ENCODE peak calls at places on chromosomes 11 and 22, in eight cellular contexts. V is left lung, Q is IMR-90, S is choroid plexus epithelial cell, R is fibroblast of lung, I is colonic mucosa, N is HL-60, E is foreskin fibroblast. T is an unnamed sample.

GRCh38 chr22:47091241-47091691 is 328.8 kb downstream of the TBC1D22A start:
- DNase-seq in S (peak; percentile 24), V (no peak), I (no peak), R (no peak), N (no peak), E (no peak), Q (no peak), T (no peak)

GRCh38 chr11:106670069-106670468 is 348.2 kb downstream of the GUCY1A2 start:
- DNase-seq in R (no peak), Q (peak; percentile 4), E (no peak), S (no peak), I (no peak), N (no peak), V (no peak), T (peak; percentile 57)

GRCh38 chr11:116371146-116371545 is 401.6 kb downstream of the BUD13 start:
- DNase-seq in N (no peak), I (no peak), E (no peak), Q (no peak), R (no peak), V (no peak), S (no peak), T (no peak)

GRCh38 chr11:6259638-6260019 is at the start of gene CCKBR:
- DNase-seq in Q (no peak), S (no peak), N (no peak), R (no peak), E (no peak), I (no peak), V (no peak), T (no peak)

GRCh38 chr11:7559404-7560283 is 45.8 kb downstream of the PPFIBP2 start:
- DNase-seq in R (no peak), S (no peak), N (no peak), E (no peak), V (no peak), I (no peak), Q (no peak), T (no peak)

GRCh38 chr11:94754335-94754734 is 13.8 kb upstream of the AMOTL1 start:
- DNase-seq in E (no peak), V (no peak), Q (no peak), R (no peak), I (no peak), S (no peak), N (no peak), T (no peak)

GRCh38 chr22:39546889-39547586 is 14.5 kb upstream of the RPS19BP1 start:
- DNase-seq in Q (peak; percentile 69), N (no peak), R (peak; percentile 59), S (peak; percentile 69), I (no peak), V (no peak), E (no peak), T (no peak)

GRCh38 chr22:22235564-22235963 is 9.0 kb upstream of the VPREB1 start:
- DNase-seq in R (peak; percentile 19), N (no peak), V (no peak), S (peak; percentile 42), Q (no peak), E (no peak), I (peak; percentile 25), T (no peak)

GRCh38 chr11:27058456-27058855 is 17.8 kb downstream of the BBOX1 start:
- DNase-seq in R (no peak), N (no peak), S (no peak), Q (peak; percentile 6), I (no peak), E (peak; percentile 76), V (no peak), T (no peak)

GRCh38 chr11:6538456-6538855 is 41.4 kb downstream of the DNHD1 start:
- DNase-seq in E (no peak), R (no peak), V (no peak), S (no peak), Q (no peak), I (no peak), N (no peak), T (no peak)

GRCh38 chr11:65880844-65881421 is 1.3 kb downstream of the CTSW start:
- DNase-seq in V (no peak), E (no peak), S (no peak), Q (no peak), I (no peak), R (no peak), N (no peak), T (no peak)

GRCh38 chr22:37996079-37996478 is 11.7 kb upstream of the SOX10 start:
- DNase-seq in V (no peak), N (no peak), S (no peak), E (no peak), I (no peak), R (no peak), Q (no peak), T (no peak)

GRCh38 chr11:122145715-122146274 is 29.8 kb upstream of the BLID start:
- DNase-seq in E (no peak), Q (no peak), R (no peak), N (no peak), V (no peak), I (no peak), S (no peak), T (no peak)

GRCh38 chr11:7548659-7549283 is 35.0 kb downstream of the PPFIBP2 start:
- DNase-seq in N (no peak), S (no peak), R (no peak), I (peak; percentile 63), E (no peak), Q (no peak), V (no peak), T (no peak)

DNA sequence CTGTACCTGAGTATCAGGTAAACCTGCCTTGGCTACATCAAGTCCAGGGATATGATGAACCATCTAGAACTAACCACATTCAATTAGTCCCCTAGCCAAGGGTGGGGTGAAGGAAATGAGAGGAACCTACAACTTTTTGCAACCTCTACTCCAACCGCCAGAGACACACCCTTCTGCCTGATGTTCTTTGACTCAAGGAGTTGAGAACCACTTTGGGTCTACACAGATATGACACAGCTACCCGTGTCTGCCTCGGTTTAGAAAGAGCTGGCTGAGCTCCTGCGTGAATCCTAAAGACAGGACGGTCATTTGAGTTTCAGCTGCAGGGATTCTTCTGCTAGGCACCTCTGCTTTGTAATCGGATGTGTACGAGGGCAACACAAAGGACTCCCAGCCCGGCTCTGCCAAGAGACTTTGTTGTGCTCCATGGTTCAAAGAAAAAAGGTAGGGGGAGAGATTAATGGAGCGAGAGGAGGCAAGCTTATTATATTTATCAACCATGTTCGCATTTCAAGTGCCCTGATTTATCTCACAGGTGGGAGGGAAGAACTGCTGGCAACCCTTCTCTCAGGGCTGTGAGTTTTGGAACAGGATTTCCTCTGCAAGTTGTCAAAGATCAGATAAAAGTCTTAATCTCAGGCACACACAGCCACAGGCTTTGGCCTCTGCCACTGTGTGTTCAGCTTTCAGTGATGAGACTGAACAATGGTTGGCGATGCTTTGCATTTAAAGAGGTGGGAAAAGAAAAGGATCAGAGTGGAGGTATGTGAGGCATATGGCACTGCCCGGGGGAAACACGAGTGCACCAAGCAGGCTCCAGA is 35.1 kb downstream of the FLI1 start:
- DNase-seq in R (no peak), Q (no peak), S (no peak), V (no peak), N (no peak), I (no peak), E (no peak), T (no peak)
- H3K4me3 ChIP-seq in R (no peak overlapping the region), Q (no peak overlapping the region), S (no peak overlapping the region), V (no peak overlapping the region), N (no peak overlapping the region), I (no peak overlapping the region), E (no peak overlapping the region), T (no peak overlapping the region)

DNA sequence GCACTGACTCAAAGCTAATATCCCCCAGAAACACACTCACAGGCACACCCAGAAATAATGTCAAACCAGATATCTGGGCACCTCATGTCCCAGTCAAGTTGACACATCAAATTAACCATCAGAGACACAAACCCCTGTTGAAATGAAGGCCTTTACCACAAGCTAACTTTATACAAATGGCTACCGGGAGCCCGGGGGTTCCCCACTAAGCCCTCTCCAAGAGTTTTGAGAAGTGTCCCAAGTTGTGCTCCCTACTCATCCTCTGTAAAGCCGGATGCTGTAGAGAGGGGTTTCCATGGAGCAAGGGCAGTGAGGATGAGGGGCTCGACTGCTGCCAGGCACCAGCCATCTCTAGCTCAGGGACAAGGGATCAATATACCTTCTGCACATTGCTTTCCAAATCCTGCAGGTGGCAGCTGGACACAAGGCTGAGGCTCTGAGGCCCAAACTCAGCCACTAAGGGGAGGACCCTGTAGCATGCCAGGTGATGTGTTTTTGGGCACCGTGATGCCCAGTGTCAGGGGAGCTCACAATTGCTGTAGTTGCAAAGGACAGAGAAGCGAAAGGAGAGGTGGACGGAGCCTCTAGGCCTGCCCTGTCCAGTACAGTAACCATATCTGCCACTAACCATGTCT is 145.7 kb downstream of the TTC17 start:
- DNase-seq in E (no peak), I (no peak), Q (peak; percentile 13), R (no peak), N (no peak), V (no peak), S (peak; percentile 56), T (no peak)
- TF ChIP-seq CTCF in E (no peak), I (peak; percentile 16), Q (peak; percentile 36), R (peak; percentile 21), N (peak; percentile 6), V (no peak), S (peak; percentile 72), T (peak; percentile 32)

GRCh38 chr11:10746871-10747270 is 4.2 kb upstream of the CTR9 start:
- DNase-seq in N (no peak), Q (no peak), S (no peak), V (no peak), I (no peak), R (no peak), E (no peak), T (no peak)

GRCh38 chr11:10742460-10743208 is 8.4 kb upstream of the CTR9 start:
- DNase-seq in Q (peak; percentile 88), S (peak; percentile 45), I (peak; percentile 38), N (no peak), E (peak; percentile 72), R (peak; percentile 77), V (no peak), T (peak; percentile 24)

GRCh38 chr11:10744206-10744605 is 6.8 kb upstream of the CTR9 start:
- DNase-seq in R (no peak), I (no peak), V (no peak), N (no peak), S (no peak), E (no peak), Q (no peak), T (no peak)

GRCh38 chr11:10747733-10748132 is 3.3 kb upstream of the CTR9 start:
- DNase-seq in N (no peak), I (no peak), S (no peak), Q (no peak), V (no peak), R (no peak), E (no peak), T (no peak)

GRCh38 chr11:10743354-10744035 is 7.6 kb upstream of the CTR9 start:
- DNase-seq in Q (no peak), E (no peak), I (peak; percentile 52), S (no peak), R (no peak), V (no peak), N (no peak), T (no peak)
- H3K4me3 ChIP-seq in Q (no peak overlapping the region), E (no peak overlapping the region), I (no peak overlapping the region), S (no peak overlapping the region), R (no peak overlapping the region), V (no peak overlapping the region), N (no peak overlapping the region), T (no peak overlapping the region)

DNA sequence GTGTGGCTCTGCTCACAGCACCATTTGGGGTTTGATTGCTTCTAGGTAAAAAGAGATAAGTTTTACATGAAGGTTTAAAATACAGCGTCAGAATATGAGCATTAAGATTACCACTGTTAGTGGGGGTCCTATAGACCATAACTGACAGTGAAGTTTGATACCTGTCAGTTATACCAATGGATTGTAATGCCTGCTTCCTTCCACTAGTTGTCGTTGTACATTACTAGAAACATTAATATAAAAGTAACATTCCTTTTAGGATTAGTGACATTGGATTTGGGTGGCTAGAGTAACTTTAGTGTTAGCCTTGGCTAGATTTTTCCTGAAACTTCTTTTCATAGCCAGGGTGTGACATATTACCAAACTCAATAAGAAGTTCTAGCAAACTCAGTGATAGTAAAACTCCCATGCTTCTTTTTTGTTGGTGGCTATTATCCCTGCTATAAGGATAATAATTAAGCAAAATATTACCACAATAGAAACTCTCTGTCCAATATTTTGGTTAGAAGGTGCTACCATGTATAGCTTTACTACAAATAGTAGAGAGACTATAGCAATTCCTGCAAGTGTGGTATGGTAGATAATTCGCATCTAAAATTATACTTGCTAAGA is 57.1 kb downstream of the FAM181B start:
- DNase-seq in S (peak; percentile 4), Q (no peak), N (no peak), R (no peak), V (no peak), E (no peak), I (no peak), T (no peak)
- TF ChIP-seq CTCF in S (peak; percentile 52), Q (peak; percentile 35), N (peak; percentile 58), R (no peak), V (peak; percentile 34), E (peak; percentile 29), I (peak; percentile 30), T (peak; percentile 31)